ENCODE peak calls at places on chromosomes 6 and 20, in seven cellular contexts. C is CD8-positive, alpha-beta T cell; F is KBM-7; L is SJCRH30; V is effector CD4-positive, alpha-beta T cell; S is A549; P is dermis microvascular lymphatic vessel endothelial cell. I is an unnamed sample.

GRCh38 chr6:47532981-47533585 is 55.5 kb downstream of the CD2AP start:
- DNase-seq in C (no peak), F (no peak), L (no peak), V (no peak), S (no peak), P (no peak), I (no peak)

GRCh38 chr6:43509984-43510826 is at the start of gene LRRC73:
- DNase-seq in C (peak), F (peak), L (peak), V (peak), S (peak), P (peak), I (peak)

GRCh38 chr20:44911264-44911921 is 1.5 kb downstream of the PABPC1L start:
- DNase-seq in C (peak), F (peak), L (peak), V (no peak), S (peak), P (peak), I (peak)

GRCh38 chr20:37940161-37940560 is 37.2 kb downstream of the VSTM2L start:
- DNase-seq in C (no peak), F (no peak), L (no peak), V (no peak), S (no peak), P (no peak), I (no peak)

GRCh38 chr20:21099653-21100589 is 6.2 kb downstream of the LINC00237 start:
- DNase-seq in C (peak), F (peak), L (no peak), V (peak), S (peak), P (peak), I (peak)

GRCh38 chr6:91352285-91352684 is 765.4 kb upstream of the MAP3K7 start:
- DNase-seq in C (no peak), F (no peak), L (no peak), V (no peak), S (no peak), P (no peak), I (no peak)

GRCh38 chr6:125022391-125022989 is 60.3 kb downstream of the RNF217 start:
- DNase-seq in C (no peak), F (no peak), L (peak), V (no peak), S (no peak), P (peak), I (no peak)

GRCh38 chr6:37919417-37920157 is 100.1 kb downstream of the ZFAND3 start:
- DNase-seq in C (no peak), F (no peak), L (no peak), V (no peak), S (no peak), P (no peak), I (no peak)

GRCh38 chr20:2006452-2007381 is 12.9 kb upstream of the PDYN start:
- DNase-seq in C (peak), F (peak), L (peak), V (no peak), S (peak), P (peak), I (peak)

GRCh38 chr6:68978411-68978810 is 343.3 kb downstream of the ADGRB3 start:
- DNase-seq in C (no peak), F (no peak), L (no peak), V (no peak), S (no peak), P (no peak), I (no peak)

GRCh38 chr20:57398901-57399535 is 7.8 kb downstream of the RBM38 start:
- DNase-seq in C (peak), F (no peak), L (no peak), V (no peak), S (no peak), P (no peak), I (peak)

GRCh38 chr6:105898286-105898685 is 187.8 kb upstream of the PRDM1 start:
- DNase-seq in C (no peak), F (no peak), L (no peak), V (no peak), S (no peak), P (no peak), I (no peak)